ENCODE peak calls at places on chromosomes 3 and 15, in nine cellular contexts. I, L, Y, R, W, D, C, O and U are unnamed samples.

GRCh38 chr15:70147778-70148177 is 50.1 kb upstream of the TLE3 start:
- DNase-seq in O (no peak), C (no peak), W (no peak), R (no peak), I (no peak), D (no peak), Y (no peak), L (no peak), U (no peak)

GRCh38 chr15:65212097-65212496 is 824 bp upstream of the CILP start:
- DNase-seq in W (no peak), D (peak), I (peak), Y (no peak), L (no peak), C (peak), R (no peak), O (peak), U (peak)

GRCh38 chr3:52439426-52440248 is 5.3 kb downstream of the SEMA3G start:
- DNase-seq in L (no peak), I (no peak), Y (no peak), O (no peak), D (no peak), C (no peak), R (peak), W (no peak), U (no peak)

GRCh38 chr3:13850161-13850945 is 29.5 kb downstream of the WNT7A start:
- DNase-seq in C (no peak), L (no peak), R (no peak), Y (no peak), W (no peak), O (peak), D (no peak), I (no peak), U (no peak)

GRCh38 chr15:99584081-99584600 is 18.4 kb downstream of the MEF2A start:
- DNase-seq in Y (no peak), D (no peak), L (no peak), W (no peak), I (no peak), R (no peak), C (no peak), O (no peak), U (no peak)

GRCh38 chr3:130242850-130243569 is 102.5 kb upstream of the COL6A5 start:
- DNase-seq in R (no peak), I (no peak), L (no peak), Y (no peak), D (peak), O (peak), W (no peak), C (no peak), U (no peak)

GRCh38 chr15:70088887-70089691 is 8.6 kb downstream of the TLE3 start:
- DNase-seq in C (no peak), R (no peak), D (no peak), W (no peak), I (no peak), L (no peak), O (no peak), Y (no peak), U (no peak)

GRCh38 chr15:73240864-73241499 is 127.8 kb downstream of the HCN4 start:
- DNase-seq in W (no peak), C (peak), R (peak), O (peak), D (peak), I (peak), Y (peak), L (peak), U (peak)

GRCh38 chr3:45103753-45104714 is 42.1 kb downstream of the CDCP1 start:
- DNase-seq in D (no peak), Y (no peak), O (no peak), R (no peak), C (no peak), L (no peak), I (no peak), W (no peak), U (no peak)

GRCh38 chr3:85321892-85322291 is 363.1 kb downstream of the CADM2 start:
- DNase-seq in W (no peak), Y (no peak), C (no peak), O (no peak), R (no peak), D (no peak), I (no peak), L (no peak), U (no peak)

GRCh38 chr3:51340311-51340829 is 44.7 kb upstream of the MANF start:
- DNase-seq in W (no peak), O (peak), I (no peak), L (no peak), Y (no peak), C (no peak), D (no peak), R (no peak), U (no peak)

GRCh38 chr15:39651295-39651694 is 70.4 kb downstream of the THBS1 start:
- DNase-seq in C (no peak), Y (no peak), I (no peak), O (no peak), W (no peak), D (no peak), L (no peak), R (no peak), U (no peak)

GRCh38 chr3:8578282-8578681 is 66.3 kb downstream of the SSUH2 start:
- DNase-seq in L (no peak), O (no peak), Y (no peak), I (no peak), R (no peak), C (no peak), W (no peak), D (no peak), U (no peak)

GRCh38 chr3:49016414-49017228 is 1.8 kb downstream of the DALRD3 start:
- DNase-seq in L (no peak), I (no peak), W (no peak), R (no peak), D (no peak), C (no peak), Y (no peak), O (no peak), U (no peak)

GRCh38 chr3:27544372-27544865 is 60.2 kb upstream of the SLC4A7 start:
- DNase-seq in O (no peak), I (no peak), C (no peak), W (no peak), D (no peak), L (no peak), Y (no peak), R (no peak), U (no peak)

GRCh38 chr15:96037584-96037983 is 292.9 kb upstream of the NR2F2 start:
- DNase-seq in Y (no peak), D (no peak), C (peak), L (no peak), O (no peak), I (no peak), R (no peak), W (no peak), U (no peak)

GRCh38 chr15:92666780-92667179 is 11.2 kb upstream of the FAM174B start:
- DNase-seq in R (no peak), W (no peak), I (no peak), C (no peak), O (no peak), D (no peak), Y (no peak), L (no peak), U (no peak)

GRCh38 chr3:71958533-71958932 is 173.6 kb upstream of the PROK2 start:
- DNase-seq in D (no peak), W (no peak), L (no peak), Y (no peak), R (no peak), O (no peak), I (no peak), C (peak), U (no peak)

GRCh38 chr3:126976906-126977305 is 6.0 kb upstream of the PLXNA1 start:
- DNase-seq in R (no peak), Y (no peak), O (no peak), W (no peak), L (no peak), D (no peak), C (no peak), I (no peak), U (no peak)